ENCODE peak calls at places on chromosome 21, in ten cellular contexts. W, I, L, Y, Q, N, D, Z, V and C are unnamed samples.

GRCh38 chr21:24840287-24840686 is 767.0 kb downstream of the MRPL39 start:
- DNase-seq in Q (no peak), I (no peak), N (no peak), W (no peak), V (peak), Z (no peak), Y (no peak), L (no peak), D (no peak), C (no peak)

GRCh38 chr21:43937898-43938309 is 72.9 kb downstream of the AGPAT3 start:
- DNase-seq in V (no peak), D (no peak), N (no peak), L (no peak), Y (no peak), I (no peak), W (peak), Z (no peak), Q (no peak), C (no peak)

GRCh38 chr21:17818158-17819113 is 720 bp downstream of the C21orf91 start:
- DNase-seq in N (peak), D (peak), L (peak), V (peak), I (peak), Z (peak), W (peak), Q (peak), Y (no peak), C (peak)

GRCh38 chr21:35925497-35925896 is 134.8 kb downstream of the SETD4 start:
- DNase-seq in Y (no peak), Z (no peak), V (no peak), D (peak), W (no peak), N (no peak), I (no peak), Q (no peak), L (no peak), C (no peak)

GRCh38 chr21:46454634-46455390 is 3.9 kb upstream of the DIP2A start:
- DNase-seq in I (no peak), W (no peak), V (no peak), N (no peak), Z (no peak), Y (no peak), D (no peak), L (no peak), Q (no peak), C (no peak)

GRCh38 chr21:28687571-28687970 is 305.1 kb downstream of the LTN1 start:
- DNase-seq in L (no peak), Z (no peak), D (no peak), V (no peak), I (no peak), Y (no peak), W (no peak), N (no peak), Q (no peak), C (no peak)

GRCh38 chr21:25934771-25935224 is 200.0 kb downstream of the GABPA start:
- DNase-seq in Z (peak), L (no peak), W (peak), Q (no peak), V (no peak), D (peak), Y (peak), N (no peak), I (no peak), C (peak)

GRCh38 chr21:29080454-29080930 is 7.0 kb upstream of the CCT8 start:
- DNase-seq in N (no peak), Z (no peak), W (no peak), Q (no peak), L (no peak), D (no peak), I (no peak), V (no peak), Y (no peak), C (no peak)

GRCh38 chr21:37072239-37072987 is 458 bp downstream of the PIGP start:
- DNase-seq in N (no peak), Z (peak), L (no peak), W (peak), V (no peak), D (peak), Q (no peak), I (peak), Y (no peak), C (no peak)

GRCh38 chr21:26154776-26155175 is 15.8 kb downstream of the APP start:
- DNase-seq in L (no peak), V (no peak), Z (no peak), N (no peak), D (no peak), Y (no peak), W (no peak), I (no peak), Q (no peak), C (no peak)

GRCh38 chr21:14583629-14584251 is 37.6 kb upstream of the SAMSN1 start:
- DNase-seq in Q (no peak), Y (no peak), Z (no peak), W (no peak), N (no peak), I (no peak), V (no peak), D (no peak), L (no peak), C (no peak)

GRCh38 chr21:28402616-28402989 is 590.1 kb downstream of the LTN1 start:
- DNase-seq in N (no peak), V (no peak), D (no peak), I (no peak), Z (no peak), Q (no peak), L (no peak), W (no peak), Y (no peak), C (no peak)

GRCh38 chr21:29175408-29176147 is 45.1 kb downstream of the MAP3K7CL start:
- DNase-seq in W (no peak), I (no peak), Z (no peak), Q (no peak), Y (no peak), D (peak), N (peak), V (no peak), L (no peak), C (peak)

GRCh38 chr21:39103689-39104088 is 79.6 kb downstream of the PSMG1 start:
- DNase-seq in Q (no peak), V (peak), N (no peak), Z (no peak), D (peak), I (no peak), L (no peak), W (no peak), Y (no peak), C (no peak)

GRCh38 chr21:38898422-38899098 is 92.8 kb downstream of the ETS2 start:
- DNase-seq in V (no peak), D (no peak), W (no peak), Y (no peak), L (no peak), N (no peak), Q (no peak), I (no peak), Z (no peak), C (no peak)

GRCh38 chr21:44285547-44285992 is at the start of gene AIRE:
- DNase-seq in Q (no peak), Y (no peak), W (no peak), L (no peak), V (peak), D (peak), I (peak), Z (peak), N (no peak), C (no peak)

GRCh38 chr21:41156128-41156527 is 11.8 kb upstream of the BACE2 start:
- DNase-seq in Q (no peak), D (no peak), V (no peak), Y (no peak), N (no peak), I (no peak), Z (no peak), W (no peak), L (no peak), C (no peak)

GRCh38 chr21:30733026-30733425 is 14.0 kb downstream of the KRTAP21-2 start:
- DNase-seq in Y (no peak), Q (no peak), D (no peak), V (no peak), L (no peak), Z (no peak), W (no peak), N (no peak), I (no peak), C (no peak)

GRCh38 chr21:44440241-44441040 is 14.9 kb upstream of the LRRC3 start:
- DNase-seq in V (no peak), L (no peak), W (no peak), N (no peak), I (no peak), Y (no peak), D (no peak), Q (no peak), Z (peak), C (no peak)

GRCh38 chr21:20999567-21000169 is 1.5 kb downstream of the NCAM2 start:
- DNase-seq in Z (no peak), Y (no peak), D (peak), V (peak), I (peak), L (no peak), W (peak), Q (no peak), N (no peak), C (no peak)

GRCh38 chr21:44354775-44355771 is 1.7 kb downstream of the TRPM2 start:
- DNase-seq in W (peak), I (no peak), V (no peak), N (no peak), L (no peak), Z (no peak), D (no peak), Q (no peak), Y (no peak), C (no peak)

GRCh38 chr21:45618846-45619485 is 24.6 kb upstream of the PCBP3 start:
- DNase-seq in Y (no peak), D (peak), N (no peak), W (no peak), Q (no peak), I (no peak), L (no peak), Z (no peak), V (peak), C (no peak)

GRCh38 chr21:32093758-32094463 is 184.9 kb downstream of the MIS18A start:
- DNase-seq in Z (no peak), V (no peak), D (no peak), I (no peak), Y (no peak), Q (no peak), L (no peak), N (no peak), W (no peak), C (no peak)

GRCh38 chr21:15604424-15604823 is 125.4 kb upstream of the USP25 start:
- DNase-seq in V (no peak), D (peak), Y (no peak), Z (no peak), N (no peak), W (no peak), Q (no peak), L (no peak), I (no peak), C (peak)

GRCh38 chr21:46171585-46171984 is 12.7 kb downstream of the SPATC1L start:
- DNase-seq in Y (no peak), Z (no peak), N (no peak), I (no peak), W (no peak), Q (no peak), D (no peak), L (no peak), V (no peak), C (no peak)

GRCh38 chr21:34983680-34984086 is 65.4 kb downstream of the RUNX1 start:
- DNase-seq in Z (no peak), N (no peak), I (no peak), D (peak), W (peak), L (peak), Y (no peak), V (no peak), Q (no peak), C (no peak)

GRCh38 chr21:42844411-42845113 is 34.8 kb downstream of the WDR4 start:
- DNase-seq in L (no peak), W (no peak), D (no peak), N (no peak), I (no peak), Y (no peak), Q (no peak), Z (peak), V (peak), C (no peak)

GRCh38 chr21:37166733-37167132 is 93.7 kb downstream of the TTC3 start:
- DNase-seq in D (peak), V (peak), L (no peak), W (no peak), Y (no peak), Q (no peak), I (peak), N (no peak), Z (no peak), C (no peak)